ENCODE peak calls at places on chromosomes 6 and 20, in eight cellular contexts. One of them, this sample, is unnamed.

GRCh38 chr20:11492391-11492790 is 425.3 kb upstream of the BTBD3 start:
- DNase-seq in tibial artery: no peak
- DNase-seq in neural progenitor cell: no peak
- DNase-seq in GM06990: no peak
- DNase-seq in CD4-positive, alpha-beta T cell: no peak
- DNase-seq in tibial nerve: no peak
- DNase-seq in left ventricle myocardium inferior: no peak
- DNase-seq in kidney: no peak
- DNase-seq in this sample: no peak

GRCh38 chr6:4102687-4103244 is 23.8 kb upstream of the FAM217A start:
- DNase-seq in tibial artery: no peak
- DNase-seq in neural progenitor cell: no peak
- DNase-seq in GM06990: no peak
- DNase-seq in CD4-positive, alpha-beta T cell: no peak
- DNase-seq in tibial nerve: no peak
- DNase-seq in left ventricle myocardium inferior: no peak
- DNase-seq in kidney: no peak
- DNase-seq in this sample: no peak

GRCh38 chr6:85490516-85491248 is 40.8 kb downstream of the NT5E start:
- DNase-seq in tibial artery: no peak
- DNase-seq in neural progenitor cell: no peak
- DNase-seq in GM06990: no peak
- DNase-seq in CD4-positive, alpha-beta T cell: no peak
- DNase-seq in tibial nerve: no peak
- DNase-seq in left ventricle myocardium inferior: no peak
- DNase-seq in kidney: no peak
- DNase-seq in this sample: no peak

GRCh38 chr6:129370268-129370916 is 339.6 kb downstream of the ARHGAP18 start:
- DNase-seq in tibial artery: no peak
- DNase-seq in neural progenitor cell: peak
- DNase-seq in GM06990: no peak
- DNase-seq in CD4-positive, alpha-beta T cell: peak
- DNase-seq in tibial nerve: no peak
- DNase-seq in left ventricle myocardium inferior: peak
- DNase-seq in kidney: no peak
- DNase-seq in this sample: no peak

GRCh38 chr6:157066781-157067491 is 256.4 kb downstream of the TMEM242 start:
- DNase-seq in tibial artery: no peak
- DNase-seq in neural progenitor cell: no peak
- DNase-seq in GM06990: no peak
- DNase-seq in CD4-positive, alpha-beta T cell: no peak
- DNase-seq in tibial nerve: no peak
- DNase-seq in left ventricle myocardium inferior: no peak
- DNase-seq in kidney: no peak
- DNase-seq in this sample: no peak

GRCh38 chr20:3781153-3781910 is at the start of gene SPEF1:
- DNase-seq in tibial artery: peak
- DNase-seq in neural progenitor cell: peak
- DNase-seq in GM06990: no peak
- DNase-seq in CD4-positive, alpha-beta T cell: no peak
- DNase-seq in tibial nerve: peak
- DNase-seq in left ventricle myocardium inferior: peak
- DNase-seq in kidney: peak
- DNase-seq in this sample: peak

GRCh38 chr20:8744228-8744844 is 324.6 kb upstream of the PLCB4 start:
- DNase-seq in tibial artery: no peak
- DNase-seq in neural progenitor cell: no peak
- DNase-seq in GM06990: no peak
- DNase-seq in CD4-positive, alpha-beta T cell: no peak
- DNase-seq in tibial nerve: no peak
- DNase-seq in left ventricle myocardium inferior: no peak
- DNase-seq in kidney: no peak
- DNase-seq in this sample: no peak

GRCh38 chr6:151413372-151414145 is 22.2 kb upstream of the ZBTB2 start:
- DNase-seq in tibial artery: no peak
- DNase-seq in neural progenitor cell: no peak
- DNase-seq in GM06990: no peak
- DNase-seq in CD4-positive, alpha-beta T cell: peak
- DNase-seq in tibial nerve: no peak
- DNase-seq in left ventricle myocardium inferior: no peak
- DNase-seq in kidney: no peak
- DNase-seq in this sample: no peak

GRCh38 chr6:92132957-92133356 is 1286.4 kb downstream of the EPHA7 start:
- DNase-seq in tibial artery: no peak
- DNase-seq in neural progenitor cell: no peak
- DNase-seq in GM06990: no peak
- DNase-seq in CD4-positive, alpha-beta T cell: no peak
- DNase-seq in tibial nerve: no peak
- DNase-seq in left ventricle myocardium inferior: no peak
- DNase-seq in kidney: no peak
- DNase-seq in this sample: no peak

GRCh38 chr20:18728165-18728866 is 85.3 kb upstream of the SCP2D1 start:
- DNase-seq in tibial artery: no peak
- DNase-seq in neural progenitor cell: no peak
- DNase-seq in GM06990: peak
- DNase-seq in CD4-positive, alpha-beta T cell: no peak
- DNase-seq in tibial nerve: no peak
- DNase-seq in left ventricle myocardium inferior: no peak
- DNase-seq in kidney: no peak
- DNase-seq in this sample: no peak

GRCh38 chr6:51844391-51844735 is 243.1 kb downstream of the PKHD1 start:
- DNase-seq in tibial artery: no peak
- DNase-seq in neural progenitor cell: peak
- DNase-seq in GM06990: no peak
- DNase-seq in CD4-positive, alpha-beta T cell: no peak
- DNase-seq in tibial nerve: no peak
- DNase-seq in left ventricle myocardium inferior: no peak
- DNase-seq in kidney: no peak
- DNase-seq in this sample: no peak

GRCh38 chr6:153099636-153100035 is 31.4 kb downstream of the RGS17 start:
- DNase-seq in tibial artery: no peak
- DNase-seq in neural progenitor cell: no peak
- DNase-seq in GM06990: peak
- DNase-seq in CD4-positive, alpha-beta T cell: no peak
- DNase-seq in tibial nerve: no peak
- DNase-seq in left ventricle myocardium inferior: no peak
- DNase-seq in kidney: no peak
- DNase-seq in this sample: no peak

GRCh38 chr6:157853018-157853805 is 30.2 kb downstream of the SNX9 start:
- DNase-seq in tibial artery: no peak
- DNase-seq in neural progenitor cell: no peak
- DNase-seq in GM06990: no peak
- DNase-seq in CD4-positive, alpha-beta T cell: no peak
- DNase-seq in tibial nerve: no peak
- DNase-seq in left ventricle myocardium inferior: no peak
- DNase-seq in kidney: no peak
- DNase-seq in this sample: no peak

DNA sequence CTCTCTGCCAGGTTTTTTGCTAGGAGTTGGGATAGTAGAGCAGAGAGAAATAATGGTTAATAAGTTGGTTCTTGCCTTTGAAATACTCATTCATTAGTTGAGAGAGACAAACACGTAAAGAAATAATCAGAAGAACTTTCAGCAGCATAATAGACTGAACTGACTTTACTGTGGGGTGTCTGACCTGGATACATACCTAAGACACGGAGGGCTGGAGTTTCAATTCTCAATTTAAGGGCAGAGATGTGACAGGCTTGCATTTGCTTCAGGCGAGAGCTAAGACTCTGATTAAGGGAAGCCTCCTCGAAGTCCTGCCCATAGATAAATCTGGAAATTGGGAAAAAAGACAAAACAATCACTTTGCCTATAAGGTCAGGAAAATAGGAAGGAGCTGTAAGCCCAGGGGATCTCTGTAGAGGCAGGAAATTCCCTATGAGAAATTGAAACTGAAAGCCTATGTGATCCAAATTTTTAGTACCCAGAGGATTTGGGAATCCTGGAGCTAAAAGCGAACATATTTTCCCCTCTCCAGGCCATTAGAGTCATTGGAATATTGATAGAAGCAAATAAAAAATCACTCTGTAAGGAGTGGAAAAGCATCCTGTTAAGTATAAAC is 276.8 kb downstream of the PHACTR1 start:
- DNase-seq in tibial artery: no peak
- DNase-seq in neural progenitor cell: no peak
- DNase-seq in GM06990: no peak
- DNase-seq in CD4-positive, alpha-beta T cell: no peak
- DNase-seq in tibial nerve: no peak
- DNase-seq in left ventricle myocardium inferior: no peak
- DNase-seq in kidney: no peak
- DNase-seq in this sample: no peak
- TF ChIP-seq CTCF in tibial artery: no peak
- TF ChIP-seq CTCF in neural progenitor cell: no peak
- TF ChIP-seq CTCF in GM06990: no peak
- TF ChIP-seq CTCF in CD4-positive, alpha-beta T cell: no peak
- TF ChIP-seq CTCF in tibial nerve: no peak
- TF ChIP-seq CTCF in left ventricle myocardium inferior: no peak
- TF ChIP-seq CTCF in kidney: no peak
- TF ChIP-seq CTCF in this sample: no peak

GRCh38 chr20:889110-889509 is 27.0 kb downstream of the ANGPT4 start:
- DNase-seq in tibial artery: no peak
- DNase-seq in neural progenitor cell: no peak
- DNase-seq in GM06990: no peak
- DNase-seq in CD4-positive, alpha-beta T cell: no peak
- DNase-seq in tibial nerve: no peak
- DNase-seq in left ventricle myocardium inferior: no peak
- DNase-seq in kidney: no peak
- DNase-seq in this sample: peak

GRCh38 chr20:888057-888456 is 28.1 kb downstream of the ANGPT4 start:
- DNase-seq in tibial artery: peak
- DNase-seq in neural progenitor cell: no peak
- DNase-seq in GM06990: no peak
- DNase-seq in CD4-positive, alpha-beta T cell: no peak
- DNase-seq in tibial nerve: no peak
- DNase-seq in left ventricle myocardium inferior: no peak
- DNase-seq in kidney: no peak
- DNase-seq in this sample: no peak

GRCh38 chr20:889932-890463 is 26.1 kb downstream of the ANGPT4 start:
- DNase-seq in tibial artery: no peak
- DNase-seq in neural progenitor cell: no peak
- DNase-seq in GM06990: no peak
- DNase-seq in CD4-positive, alpha-beta T cell: no peak
- DNase-seq in tibial nerve: no peak
- DNase-seq in left ventricle myocardium inferior: no peak
- DNase-seq in kidney: no peak
- DNase-seq in this sample: no peak

GRCh38 chr20:884983-885952 is 30.9 kb downstream of the ANGPT4 start:
- DNase-seq in tibial artery: peak
- DNase-seq in neural progenitor cell: peak
- DNase-seq in GM06990: no peak
- DNase-seq in CD4-positive, alpha-beta T cell: no peak
- DNase-seq in tibial nerve: peak
- DNase-seq in left ventricle myocardium inferior: peak
- DNase-seq in kidney: no peak
- DNase-seq in this sample: peak

GRCh38 chr20:887137-887536 is 29.0 kb downstream of the ANGPT4 start:
- DNase-seq in tibial artery: no peak
- DNase-seq in neural progenitor cell: no peak
- DNase-seq in GM06990: no peak
- DNase-seq in CD4-positive, alpha-beta T cell: no peak
- DNase-seq in tibial nerve: no peak
- DNase-seq in left ventricle myocardium inferior: no peak
- DNase-seq in kidney: no peak
- DNase-seq in this sample: no peak
- TF ChIP-seq CTCF in tibial artery: no peak
- TF ChIP-seq CTCF in neural progenitor cell: no peak
- TF ChIP-seq CTCF in GM06990: no peak
- TF ChIP-seq CTCF in CD4-positive, alpha-beta T cell: no peak
- TF ChIP-seq CTCF in tibial nerve: no peak
- TF ChIP-seq CTCF in left ventricle myocardium inferior: no peak
- TF ChIP-seq CTCF in kidney: no peak
- TF ChIP-seq CTCF in this sample: no peak

DNA sequence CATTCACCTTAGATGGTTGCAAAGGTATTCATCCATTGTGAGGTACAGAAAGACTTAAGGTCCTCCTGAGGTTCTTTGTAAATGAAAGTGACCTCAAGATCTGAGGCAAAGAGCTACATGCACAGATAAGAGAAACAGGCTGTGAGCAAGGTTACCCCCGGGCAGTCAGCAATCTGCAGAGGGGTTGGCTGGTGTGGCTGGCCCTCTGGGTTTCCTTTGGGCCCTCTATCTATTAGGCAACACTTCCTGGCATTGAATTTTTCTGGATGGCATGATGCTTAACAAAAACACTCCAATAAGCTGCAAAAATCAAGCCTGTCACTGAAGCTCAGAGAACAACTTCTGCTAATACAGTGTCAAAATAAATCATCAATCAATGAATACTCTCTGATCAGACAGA is 48.9 kb upstream of the RALGAPA2 start:
- DNase-seq in tibial artery: no peak
- DNase-seq in neural progenitor cell: no peak
- DNase-seq in GM06990: no peak
- DNase-seq in CD4-positive, alpha-beta T cell: no peak
- DNase-seq in tibial nerve: no peak
- DNase-seq in left ventricle myocardium inferior: no peak
- DNase-seq in kidney: no peak
- DNase-seq in this sample: no peak
- TF ChIP-seq CTCF in tibial artery: no peak
- TF ChIP-seq CTCF in neural progenitor cell: no peak
- TF ChIP-seq CTCF in GM06990: no peak
- TF ChIP-seq CTCF in CD4-positive, alpha-beta T cell: no peak
- TF ChIP-seq CTCF in tibial nerve: no peak
- TF ChIP-seq CTCF in left ventricle myocardium inferior: no peak
- TF ChIP-seq CTCF in kidney: no peak
- TF ChIP-seq CTCF in this sample: no peak

GRCh38 chr6:17280552-17281090 is 540 bp upstream of the RBM24 start:
- DNase-seq in tibial artery: peak
- DNase-seq in neural progenitor cell: peak
- DNase-seq in GM06990: no peak
- DNase-seq in CD4-positive, alpha-beta T cell: no peak
- DNase-seq in tibial nerve: no peak
- DNase-seq in left ventricle myocardium inferior: peak
- DNase-seq in kidney: peak
- DNase-seq in this sample: no peak
- TF ChIP-seq CTCF in tibial artery: peak
- TF ChIP-seq CTCF in neural progenitor cell: no peak
- TF ChIP-seq CTCF in GM06990: no peak
- TF ChIP-seq CTCF in CD4-positive, alpha-beta T cell: no peak
- TF ChIP-seq CTCF in tibial nerve: peak
- TF ChIP-seq CTCF in left ventricle myocardium inferior: no peak
- TF ChIP-seq CTCF in kidney: no peak
- TF ChIP-seq CTCF in this sample: no peak

This sample was measured in HL-60.